ENCODE peak calls at places on chromosomes 12 and 14, in eight cellular contexts. One of them, this sample, is unnamed.

GRCh38 chr12:52050116-52050770 is 999 bp upstream of the NR4A1 start:
- DNase-seq in dorsolateral prefrontal cortex: no peak
- DNase-seq in heart left ventricle: no peak
- DNase-seq in retinal pigment epithelial cell: no peak
- DNase-seq in AG10803: no peak
- DNase-seq in brain microvascular endothelial cell: no peak
- DNase-seq in body of pancreas: peak; percentile 62
- DNase-seq in tibial artery: peak; percentile 88
- DNase-seq in this sample: peak; percentile 68

GRCh38 chr12:54370218-54370730 is 6.0 kb upstream of the GPR84 start:
- DNase-seq in body of pancreas: peak; percentile 80
- DNase-seq in AG10803: peak; percentile 81
- DNase-seq in dorsolateral prefrontal cortex: peak; percentile 56
- DNase-seq in tibial artery: peak; percentile 90
- DNase-seq in heart left ventricle: peak; percentile 80
- DNase-seq in brain microvascular endothelial cell: peak; percentile 57
- DNase-seq in retinal pigment epithelial cell: no peak
- DNase-seq in this sample: peak; percentile 84

GRCh38 chr12:117400912-117401311 is 39.5 kb upstream of the NOS1 start:
- DNase-seq in tibial artery: no peak
- DNase-seq in dorsolateral prefrontal cortex: no peak
- DNase-seq in retinal pigment epithelial cell: no peak
- DNase-seq in heart left ventricle: no peak
- DNase-seq in AG10803: no peak
- DNase-seq in body of pancreas: no peak
- DNase-seq in brain microvascular endothelial cell: no peak
- DNase-seq in this sample: no peak

GRCh38 chr12:38151991-38152700 is 164.4 kb upstream of the ALG10B start:
- DNase-seq in heart left ventricle: no peak
- DNase-seq in AG10803: no peak
- DNase-seq in dorsolateral prefrontal cortex: no peak
- DNase-seq in tibial artery: peak; percentile 48
- DNase-seq in retinal pigment epithelial cell: no peak
- DNase-seq in body of pancreas: no peak
- DNase-seq in brain microvascular endothelial cell: no peak
- DNase-seq in this sample: no peak

GRCh38 chr12:13538136-13538535 is 341.6 kb downstream of the EMP1 start:
- DNase-seq in body of pancreas: no peak
- DNase-seq in retinal pigment epithelial cell: no peak
- DNase-seq in heart left ventricle: no peak
- DNase-seq in dorsolateral prefrontal cortex: no peak
- DNase-seq in tibial artery: no peak
- DNase-seq in AG10803: no peak
- DNase-seq in brain microvascular endothelial cell: no peak
- DNase-seq in this sample: no peak

GRCh38 chr12:55935742-55936151 is 4.8 kb downstream of the DGKA start:
- DNase-seq in heart left ventricle: peak; percentile 63
- DNase-seq in dorsolateral prefrontal cortex: no peak
- DNase-seq in body of pancreas: no peak
- DNase-seq in brain microvascular endothelial cell: no peak
- DNase-seq in tibial artery: no peak
- DNase-seq in retinal pigment epithelial cell: no peak
- DNase-seq in AG10803: no peak
- DNase-seq in this sample: no peak

GRCh38 chr12:89091293-89091841 is 260.9 kb downstream of the DUSP6 start:
- DNase-seq in dorsolateral prefrontal cortex: no peak
- DNase-seq in body of pancreas: no peak
- DNase-seq in tibial artery: no peak
- DNase-seq in heart left ventricle: no peak
- DNase-seq in brain microvascular endothelial cell: no peak
- DNase-seq in retinal pigment epithelial cell: no peak
- DNase-seq in AG10803: no peak
- DNase-seq in this sample: no peak

GRCh38 chr12:92650228-92650822 is 52.5 kb upstream of the PLEKHG7 start:
- DNase-seq in dorsolateral prefrontal cortex: no peak
- DNase-seq in body of pancreas: no peak
- DNase-seq in retinal pigment epithelial cell: no peak
- DNase-seq in tibial artery: no peak
- DNase-seq in AG10803: no peak
- DNase-seq in heart left ventricle: no peak
- DNase-seq in brain microvascular endothelial cell: no peak
- DNase-seq in this sample: no peak

GRCh38 chr12:116172224-116172849 is 105.2 kb downstream of the MED13L start:
- DNase-seq in tibial artery: no peak
- DNase-seq in dorsolateral prefrontal cortex: no peak
- DNase-seq in heart left ventricle: no peak
- DNase-seq in AG10803: no peak
- DNase-seq in body of pancreas: no peak
- DNase-seq in retinal pigment epithelial cell: no peak
- DNase-seq in brain microvascular endothelial cell: no peak
- DNase-seq in this sample: peak; percentile 17

GRCh38 chr14:103128631-103129300 is 5.5 kb downstream of the TNFAIP2 start:
- DNase-seq in dorsolateral prefrontal cortex: peak; percentile 37
- DNase-seq in body of pancreas: no peak
- DNase-seq in heart left ventricle: no peak
- DNase-seq in retinal pigment epithelial cell: no peak
- DNase-seq in brain microvascular endothelial cell: no peak
- DNase-seq in AG10803: no peak
- DNase-seq in tibial artery: no peak
- DNase-seq in this sample: no peak
- H3K4me3 ChIP-seq in dorsolateral prefrontal cortex: no peak overlapping the region
- H3K4me3 ChIP-seq in body of pancreas: no peak overlapping the region
- H3K4me3 ChIP-seq in heart left ventricle: no peak overlapping the region
- H3K4me3 ChIP-seq in retinal pigment epithelial cell: no peak overlapping the region
- H3K4me3 ChIP-seq in brain microvascular endothelial cell: no peak overlapping the region
- H3K4me3 ChIP-seq in AG10803: no peak overlapping the region
- H3K4me3 ChIP-seq in tibial artery: no peak overlapping the region
- H3K4me3 ChIP-seq in this sample: no peak overlapping the region

GRCh38 chr12:65876898-65877721 is 52.8 kb downstream of the HMGA2 start:
- DNase-seq in body of pancreas: no peak
- DNase-seq in dorsolateral prefrontal cortex: no peak
- DNase-seq in AG10803: no peak
- DNase-seq in tibial artery: no peak
- DNase-seq in retinal pigment epithelial cell: no peak
- DNase-seq in brain microvascular endothelial cell: no peak
- DNase-seq in heart left ventricle: no peak
- DNase-seq in this sample: peak; percentile 83
- H3K4me3 ChIP-seq in body of pancreas: no peak overlapping the region
- H3K4me3 ChIP-seq in dorsolateral prefrontal cortex: no peak overlapping the region
- H3K4me3 ChIP-seq in AG10803: no peak overlapping the region
- H3K4me3 ChIP-seq in tibial artery: no peak overlapping the region
- H3K4me3 ChIP-seq in retinal pigment epithelial cell: no peak overlapping the region
- H3K4me3 ChIP-seq in brain microvascular endothelial cell: no peak overlapping the region
- H3K4me3 ChIP-seq in heart left ventricle: no peak overlapping the region
- H3K4me3 ChIP-seq in this sample: no peak overlapping the region

GRCh38 chr14:90828642-90829487 is 12.6 kb upstream of the TTC7B start:
- DNase-seq in tibial artery: no peak
- DNase-seq in retinal pigment epithelial cell: no peak
- DNase-seq in dorsolateral prefrontal cortex: no peak
- DNase-seq in brain microvascular endothelial cell: no peak
- DNase-seq in body of pancreas: no peak
- DNase-seq in AG10803: no peak
- DNase-seq in heart left ventricle: no peak
- DNase-seq in this sample: no peak
- H3K4me3 ChIP-seq in tibial artery: peak overlapping the region; percentile 55
- H3K4me3 ChIP-seq in retinal pigment epithelial cell: no peak overlapping the region
- H3K4me3 ChIP-seq in dorsolateral prefrontal cortex: peak overlapping the region; percentile 66
- H3K4me3 ChIP-seq in brain microvascular endothelial cell: peak overlapping the region; percentile 20
- H3K4me3 ChIP-seq in body of pancreas: no peak overlapping the region
- H3K4me3 ChIP-seq in AG10803: peak overlapping the region; percentile 40
- H3K4me3 ChIP-seq in heart left ventricle: peak overlapping the region; percentile 15
- H3K4me3 ChIP-seq in this sample: peak overlapping the region; percentile 36

GRCh38 chr12:65170245-65170881 is 980 bp downstream of the LEMD3 start:
- DNase-seq in retinal pigment epithelial cell: no peak
- DNase-seq in dorsolateral prefrontal cortex: peak; percentile 33
- DNase-seq in AG10803: peak; percentile 36
- DNase-seq in body of pancreas: peak; percentile 54
- DNase-seq in brain microvascular endothelial cell: peak; percentile 65
- DNase-seq in tibial artery: peak; percentile 75
- DNase-seq in heart left ventricle: peak; percentile 65
- DNase-seq in this sample: peak; percentile 54
- H3K4me3 ChIP-seq in retinal pigment epithelial cell: peak overlapping the region; percentile 70
- H3K4me3 ChIP-seq in dorsolateral prefrontal cortex: peak overlapping the region; percentile 96
- H3K4me3 ChIP-seq in AG10803: peak overlapping the region; percentile 93
- H3K4me3 ChIP-seq in body of pancreas: peak overlapping the region; percentile 99
- H3K4me3 ChIP-seq in brain microvascular endothelial cell: peak overlapping the region; percentile 81
- H3K4me3 ChIP-seq in tibial artery: peak overlapping the region; percentile 69
- H3K4me3 ChIP-seq in heart left ventricle: peak overlapping the region; percentile 90
- H3K4me3 ChIP-seq in this sample: peak overlapping the region; percentile 83

DNA sequence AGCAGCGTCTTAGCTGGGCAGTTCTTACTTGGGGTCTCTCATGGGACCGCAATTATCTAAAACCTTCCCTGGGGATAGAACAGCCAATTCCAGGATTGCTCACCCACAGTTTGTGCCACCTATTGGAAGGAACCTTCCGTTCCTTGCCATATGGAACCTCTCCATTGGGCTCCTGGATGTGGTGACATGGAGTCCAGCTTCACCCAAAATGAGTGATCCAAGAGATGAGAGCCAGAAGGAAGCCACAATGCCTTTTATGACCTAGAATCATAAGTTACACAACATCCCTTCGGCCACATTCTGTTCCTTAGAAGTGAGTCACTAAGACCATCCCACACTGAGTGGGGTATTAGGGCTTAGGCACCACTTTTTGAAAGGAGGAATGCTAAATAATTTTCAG is 164.4 kb downstream of the FBXL14 start:
- DNase-seq in brain microvascular endothelial cell: peak; percentile 37
- DNase-seq in AG10803: peak; percentile 94
- DNase-seq in retinal pigment epithelial cell: no peak
- DNase-seq in heart left ventricle: no peak
- DNase-seq in dorsolateral prefrontal cortex: no peak
- DNase-seq in body of pancreas: no peak
- DNase-seq in tibial artery: no peak
- DNase-seq in this sample: peak; percentile 86
- H3K4me3 ChIP-seq in brain microvascular endothelial cell: no peak overlapping the region
- H3K4me3 ChIP-seq in AG10803: no peak overlapping the region
- H3K4me3 ChIP-seq in retinal pigment epithelial cell: no peak overlapping the region
- H3K4me3 ChIP-seq in heart left ventricle: no peak overlapping the region
- H3K4me3 ChIP-seq in dorsolateral prefrontal cortex: no peak overlapping the region
- H3K4me3 ChIP-seq in body of pancreas: no peak overlapping the region
- H3K4me3 ChIP-seq in tibial artery: no peak overlapping the region
- H3K4me3 ChIP-seq in this sample: no peak overlapping the region

GRCh38 chr14:24312736-24313507 is 1.6 kb downstream of the LTB4R start:
- DNase-seq in body of pancreas: no peak
- DNase-seq in tibial artery: no peak
- DNase-seq in dorsolateral prefrontal cortex: no peak
- DNase-seq in retinal pigment epithelial cell: no peak
- DNase-seq in AG10803: no peak
- DNase-seq in heart left ventricle: peak; percentile 61
- DNase-seq in brain microvascular endothelial cell: peak; percentile 18
- DNase-seq in this sample: peak; percentile 51

GRCh38 chr14:24310387-24310665 is 386 bp downstream of the LTB4R2 start:
- DNase-seq in heart left ventricle: no peak
- DNase-seq in tibial artery: no peak
- DNase-seq in brain microvascular endothelial cell: no peak
- DNase-seq in dorsolateral prefrontal cortex: no peak
- DNase-seq in AG10803: no peak
- DNase-seq in retinal pigment epithelial cell: no peak
- DNase-seq in body of pancreas: no peak
- DNase-seq in this sample: no peak

GRCh38 chr14:24311837-24312615 is 724 bp downstream of the LTB4R start:
- DNase-seq in dorsolateral prefrontal cortex: no peak
- DNase-seq in AG10803: peak; percentile 78
- DNase-seq in heart left ventricle: no peak
- DNase-seq in brain microvascular endothelial cell: no peak
- DNase-seq in retinal pigment epithelial cell: no peak
- DNase-seq in tibial artery: no peak
- DNase-seq in body of pancreas: no peak
- DNase-seq in this sample: peak; percentile 47

GRCh38 chr14:24309538-24310386 is at the start of gene LTB4R2:
- DNase-seq in tibial artery: no peak
- DNase-seq in retinal pigment epithelial cell: no peak
- DNase-seq in heart left ventricle: no peak
- DNase-seq in dorsolateral prefrontal cortex: no peak
- DNase-seq in body of pancreas: no peak
- DNase-seq in brain microvascular endothelial cell: no peak
- DNase-seq in AG10803: no peak
- DNase-seq in this sample: no peak

GRCh38 chr14:24310666-24311604 is at the start of gene LTB4R:
- DNase-seq in AG10803: peak; percentile 71
- DNase-seq in retinal pigment epithelial cell: peak; percentile 45
- DNase-seq in dorsolateral prefrontal cortex: no peak
- DNase-seq in heart left ventricle: peak; percentile 83
- DNase-seq in tibial artery: peak; percentile 86
- DNase-seq in brain microvascular endothelial cell: peak; percentile 36
- DNase-seq in body of pancreas: peak; percentile 84
- DNase-seq in this sample: peak; percentile 82
- H3K4me3 ChIP-seq in AG10803: peak within 1 kb of the TSS; percentile 29
- H3K4me3 ChIP-seq in retinal pigment epithelial cell: no peak within 1 kb of the TSS
- H3K4me3 ChIP-seq in dorsolateral prefrontal cortex: peak within 1 kb of the TSS; percentile 60
- H3K4me3 ChIP-seq in heart left ventricle: peak within 1 kb of the TSS; percentile 62
- H3K4me3 ChIP-seq in tibial artery: peak within 1 kb of the TSS; percentile 56
- H3K4me3 ChIP-seq in brain microvascular endothelial cell: peak within 1 kb of the TSS; percentile 45
- H3K4me3 ChIP-seq in body of pancreas: no peak within 1 kb of the TSS
- H3K4me3 ChIP-seq in this sample: no peak within 1 kb of the TSS

DNA sequence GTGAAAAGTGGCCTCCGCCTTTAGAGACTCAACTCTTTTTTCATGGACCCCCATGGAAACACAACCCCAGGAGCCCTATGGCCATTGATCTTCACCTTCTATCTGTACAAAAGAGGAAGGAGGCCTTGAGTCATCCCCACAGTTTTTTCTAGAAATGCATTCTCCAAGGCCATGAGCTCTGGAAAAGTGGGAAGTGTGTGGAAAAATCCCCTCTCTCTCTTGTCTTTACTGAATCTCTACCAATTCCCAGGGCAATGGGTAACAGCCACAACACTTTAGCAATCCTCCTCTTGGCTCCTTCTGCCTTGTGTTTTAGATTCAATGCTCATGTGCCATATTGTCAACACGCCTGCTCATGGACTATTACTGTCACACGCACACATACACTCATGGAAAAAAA is 260.1 kb downstream of the VRK1 start:
- DNase-seq in tibial artery: no peak
- DNase-seq in body of pancreas: no peak
- DNase-seq in heart left ventricle: no peak
- DNase-seq in AG10803: no peak
- DNase-seq in dorsolateral prefrontal cortex: no peak
- DNase-seq in retinal pigment epithelial cell: no peak
- DNase-seq in brain microvascular endothelial cell: no peak
- DNase-seq in this sample: no peak
- H3K4me3 ChIP-seq in tibial artery: no peak overlapping the region
- H3K4me3 ChIP-seq in body of pancreas: no peak overlapping the region
- H3K4me3 ChIP-seq in heart left ventricle: no peak overlapping the region
- H3K4me3 ChIP-seq in AG10803: no peak overlapping the region
- H3K4me3 ChIP-seq in dorsolateral prefrontal cortex: no peak overlapping the region
- H3K4me3 ChIP-seq in retinal pigment epithelial cell: no peak overlapping the region
- H3K4me3 ChIP-seq in brain microvascular endothelial cell: no peak overlapping the region
- H3K4me3 ChIP-seq in this sample: no peak overlapping the region